ENCODE peak calls at places on chromosomes 4 and X, in six cellular contexts. B is ovary, G is right lobe of liver, U is progenitor cell of endocrine pancreas, D is cardiac muscle cell, T is fibroblast of pulmonary artery. Q is an unnamed sample.

GRCh38 chrX:74251006-74251930 is 52.7 kb upstream of the ZCCHC13 start:
- DNase-seq in B (no peak), U (no peak), D (no peak), T (peak), G (no peak), Q (peak)

GRCh38 chr4:67465032-67465762 is 80.1 kb downstream of the CENPC start:
- DNase-seq in D (peak), B (no peak), G (no peak), T (no peak), U (no peak), Q (no peak)

GRCh38 chr4:20432098-20432497 is 180.4 kb downstream of the SLIT2 start:
- DNase-seq in T (peak), U (no peak), B (no peak), G (no peak), D (no peak), Q (no peak)

GRCh38 chr4:9952415-9952950 is 68.8 kb downstream of the SLC2A9 start:
- DNase-seq in G (no peak), B (no peak), D (no peak), U (no peak), T (peak), Q (no peak)

GRCh38 chr4:102614801-102615200 is 113.6 kb downstream of the NFKB1 start:
- DNase-seq in T (no peak), B (no peak), G (no peak), D (no peak), U (no peak), Q (no peak)

GRCh38 chr4:169201144-169202124 is 69.3 kb downstream of the SH3RF1 start:
- DNase-seq in B (no peak), U (no peak), G (no peak), T (peak), D (no peak), Q (no peak)

GRCh38 chr4:74583757-74584156 is 138.8 kb downstream of the AREG start:
- DNase-seq in G (no peak), T (peak), U (no peak), D (no peak), B (no peak), Q (no peak)

GRCh38 chr4:85113706-85114105 is 147.2 kb upstream of the WDFY3 start:
- DNase-seq in G (no peak), B (no peak), D (no peak), T (no peak), U (no peak), Q (no peak)

GRCh38 chrX:96770315-96770714 is 85.7 kb downstream of the DIAPH2 start:
- DNase-seq in U (no peak), T (peak), G (no peak), B (no peak), D (peak), Q (no peak)

GRCh38 chr4:7650606-7651400 is 216.1 kb upstream of the PSAPL1 start:
- DNase-seq in G (no peak), T (no peak), U (no peak), D (peak), B (peak), Q (no peak)

GRCh38 chrX:30951003-30951402 is 61.9 kb upstream of the TAB3 start:
- DNase-seq in G (no peak), T (peak), D (no peak), U (no peak), B (no peak), Q (no peak)

GRCh38 chrX:111585337-111585736 is 73.9 kb downstream of the SERTM2 start:
- DNase-seq in G (no peak), U (no peak), B (no peak), T (no peak), D (peak), Q (no peak)

GRCh38 chrX:143437439-143437838 is 79.8 kb downstream of the SPANXN3 start:
- DNase-seq in B (no peak), U (no peak), T (peak), G (no peak), D (peak), Q (no peak)
- TF ChIP-seq CTCF in B (no peak), U (peak), T (peak), G (peak), D (peak), Q (peak)

DNA sequence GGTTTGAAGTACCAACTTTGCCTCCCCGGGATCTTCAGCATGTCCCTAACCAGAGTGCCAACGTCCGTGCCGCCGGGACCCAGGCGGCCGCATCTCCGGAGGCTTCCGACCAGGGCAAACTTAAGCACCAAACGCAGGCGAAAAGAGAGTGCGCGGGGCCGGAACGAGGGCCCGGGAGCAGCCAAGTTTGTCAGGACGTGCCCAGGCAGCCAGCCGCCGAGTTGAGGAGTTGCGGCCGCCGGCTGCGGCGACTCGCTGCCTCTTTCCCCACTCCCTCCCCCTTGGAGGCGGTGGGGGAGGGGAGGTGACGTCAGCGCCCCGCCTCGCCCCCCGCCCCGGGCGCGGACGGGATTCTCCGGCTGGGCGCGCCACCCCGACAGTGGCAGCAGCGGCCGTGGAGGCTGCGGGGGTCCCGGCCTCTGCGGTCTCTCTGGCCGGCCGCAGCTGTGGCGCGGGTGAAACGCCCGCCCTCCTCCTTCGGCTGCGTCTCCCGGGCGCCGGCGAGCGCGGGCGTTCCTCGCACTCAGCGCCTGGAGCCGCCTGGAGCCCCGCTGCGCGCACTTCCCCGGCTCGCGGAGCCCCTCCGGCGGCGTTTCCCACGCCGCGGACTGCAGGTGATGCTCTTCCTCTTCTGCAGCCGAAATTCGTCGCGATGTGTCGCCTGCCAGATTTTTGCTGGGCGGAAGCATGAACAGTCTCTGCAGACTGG is 2.9 kb upstream of the FAT1 start:
- DNase-seq in G (peak), U (peak), B (peak), T (peak), D (peak), Q (peak)
- TF ChIP-seq CTCF in G (peak), U (peak), B (no peak), T (no peak), D (no peak), Q (peak)

DNA sequence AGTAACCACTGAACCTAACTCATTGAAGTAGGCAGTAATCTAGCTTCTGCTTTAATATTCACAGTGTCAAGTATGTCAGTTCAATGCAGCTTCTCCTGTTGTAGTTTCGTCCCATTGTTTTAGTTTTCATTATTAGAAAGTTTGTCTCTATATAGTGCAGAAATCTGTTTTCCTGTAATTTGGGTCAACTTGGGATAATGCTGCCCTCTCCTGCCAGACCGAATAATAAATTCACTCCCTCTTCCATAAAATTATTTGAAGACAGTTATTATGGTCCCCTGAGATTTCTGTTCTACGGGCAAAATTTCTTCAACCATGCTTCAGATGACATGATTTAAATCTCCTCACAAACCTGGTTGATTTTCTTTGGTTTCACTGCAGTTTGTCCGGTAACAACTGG is 4.6 kb upstream of the LUZP4 start:
- DNase-seq in G (no peak), U (no peak), T (peak), D (no peak), B (no peak), Q (no peak)
- TF ChIP-seq CTCF in G (no peak), U (no peak), T (peak), D (peak), B (no peak), Q (peak)

GRCh38 chr4:107034091-107034698 is 1.9 kb downstream of the DKK2 start:
- DNase-seq in T (no peak), G (no peak), B (peak), U (peak), D (peak), Q (no peak)
- TF ChIP-seq CTCF in T (no peak), G (no peak), B (no peak), U (peak), D (peak), Q (peak)

GRCh38 chr4:110130578-110131358 is 67.6 kb downstream of the ELOVL6 start:
- DNase-seq in D (no peak), B (no peak), U (no peak), G (no peak), T (no peak), Q (peak)
- TF ChIP-seq CTCF in D (no peak), B (no peak), U (no peak), G (no peak), T (no peak), Q (no peak)

GRCh38 chr4:80266267-80266901 is at the start of gene FGF5:
- DNase-seq in G (no peak), D (peak), T (peak), U (peak), B (peak), Q (no peak)
- TF ChIP-seq CTCF in G (no peak), D (no peak), T (no peak), U (no peak), B (no peak), Q (no peak)

DNA sequence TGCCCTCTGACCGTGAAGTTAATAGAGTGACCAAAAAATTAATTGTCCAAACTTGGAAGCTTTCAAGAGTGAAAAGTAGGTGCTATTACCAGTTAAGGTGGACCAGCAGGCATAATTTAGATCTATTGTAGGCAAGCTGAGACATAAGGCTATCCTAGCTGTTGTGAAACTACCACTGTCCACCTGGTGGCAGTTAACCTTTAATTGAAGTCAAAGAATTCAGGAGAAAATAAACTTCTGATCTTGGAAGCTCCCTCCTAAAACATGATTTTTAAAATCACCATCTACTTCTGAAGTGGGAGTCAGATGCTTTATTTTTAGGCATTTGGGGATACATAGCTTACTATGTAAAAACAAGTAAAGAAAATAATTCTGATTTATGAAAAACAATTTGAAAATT is 636.3 kb upstream of the HTR2C start:
- DNase-seq in G (no peak), T (no peak), U (no peak), B (no peak), D (peak), Q (no peak)
- TF ChIP-seq CTCF in G (peak), T (no peak), U (peak), B (no peak), D (no peak), Q (peak)